ENCODE peak calls at places on chromosomes 7 and 10, in five cellular contexts. I, G, K, J and S are unnamed samples.
A peak's percentile ranks its signal among the peaks of the same experiment; 100 is the strongest.

GRCh38 chr7:128672927-128673517 is 930 bp downstream of the GARIN1A start:
- DNase-seq in J (no peak), G (peak; percentile 63), K (peak; percentile 24), I (no peak), S (no peak)

GRCh38 chr10:117253908-117254307 is 13.0 kb downstream of the SLC18A2 start:
- DNase-seq in G (no peak), J (no peak), I (no peak), K (no peak), S (no peak)

GRCh38 chr7:45098983-45099839 is 10.4 kb upstream of the NACAD start:
- DNase-seq in G (no peak), J (no peak), K (no peak), I (no peak), S (no peak)

GRCh38 chr7:23295401-23295697 is 3.8 kb upstream of the MALSU1 start:
- DNase-seq in I (no peak), J (no peak), K (no peak), G (no peak), S (no peak)

GRCh38 chr7:105389090-105389650 is 449 bp upstream of the SRPK2 start:
- DNase-seq in J (no peak), G (peak; percentile 77), K (peak; percentile 40), I (no peak), S (peak; percentile 56)

GRCh38 chr10:95841711-95842498 is 65.9 kb upstream of the CC2D2B start:
- DNase-seq in J (no peak), G (peak; percentile 69), I (peak; percentile 26), K (peak; percentile 66), S (peak; percentile 17)

GRCh38 chr7:101826081-101826835 is 8.8 kb downstream of the CUX1 start:
- DNase-seq in I (no peak), J (no peak), K (no peak), G (no peak), S (no peak)

GRCh38 chr10:97633921-97634320 is 621 bp upstream of the MORN4 start:
- DNase-seq in J (no peak), G (no peak), K (no peak), I (no peak), S (no peak)

GRCh38 chr10:73873843-73874215 is 526 bp downstream of the CAMK2G start:
- DNase-seq in K (no peak), I (peak; percentile 62), J (no peak), G (no peak), S (no peak)

GRCh38 chr7:54960517-54960916 is 58.3 kb upstream of the EGFR start:
- DNase-seq in J (no peak), I (no peak), K (peak; percentile 61), G (no peak), S (no peak)

GRCh38 chr10:25068152-25069058 is 52.0 kb downstream of the THNSL1 start:
- DNase-seq in I (no peak), J (no peak), G (no peak), K (peak; percentile 84), S (peak; percentile 75)

GRCh38 chr7:72435913-72436480 is 23.9 kb upstream of the CALN1 start:
- DNase-seq in K (no peak), G (no peak), J (no peak), I (no peak), S (no peak)

GRCh38 chr7:361680-362415 is 71.9 kb downstream of the FOXL3 start:
- DNase-seq in K (no peak), J (no peak), G (no peak), I (no peak), S (no peak)

GRCh38 chr7:139231513-139232376 is 708 bp downstream of the UBN2 start:
- DNase-seq in I (peak; percentile 66), J (peak; percentile 12), G (peak; percentile 62), K (peak; percentile 6), S (peak; percentile 32)

GRCh38 chr7:134625571-134625970 is 21.1 kb upstream of the BPGM start:
- DNase-seq in G (no peak), I (no peak), K (peak; percentile 93), J (no peak), S (peak; percentile 89)

GRCh38 chr7:155918720-155919399 is 106.6 kb upstream of the SHH start:
- DNase-seq in K (peak; percentile 95), I (no peak), J (no peak), G (no peak), S (peak; percentile 4)

GRCh38 chr10:2949948-2950354 is 117.4 kb upstream of the PFKP start:
- DNase-seq in I (peak; percentile 28), G (no peak), K (peak; percentile 28), J (no peak), S (peak; percentile 30)

GRCh38 chr10:615583-616152 is 73.8 kb downstream of the DIP2C start:
- DNase-seq in G (no peak), K (peak; percentile 98), J (no peak), I (no peak), S (peak; percentile 78)

GRCh38 chr7:85664341-85664740 is 477.5 kb upstream of the SEMA3D start:
- DNase-seq in G (no peak), I (no peak), J (no peak), K (no peak), S (no peak)

GRCh38 chr7:116779921-116780320 is 82.5 kb upstream of the CAPZA2 start:
- DNase-seq in J (no peak), G (no peak), K (no peak), I (no peak), S (no peak)

GRCh38 chr7:50621206-50621605 is 56.0 kb upstream of the DDC start:
- DNase-seq in I (no peak), K (no peak), J (no peak), G (no peak), S (no peak)

GRCh38 chr10:47060356-47060755 is 149.1 kb downstream of the PTPN20 start:
- DNase-seq in I (no peak), K (no peak), G (no peak), J (no peak), S (no peak)

GRCh38 chr10:3729397-3729796 is 55.6 kb downstream of the KLF6 start:
- DNase-seq in K (peak; percentile 20), J (no peak), G (no peak), I (no peak), S (peak; percentile 19)

GRCh38 chr10:129530486-129531065 is 63.5 kb downstream of the MGMT start:
- DNase-seq in I (no peak), G (no peak), J (no peak), K (no peak), S (no peak)

GRCh38 chr10:117345143-117345542 is 30.1 kb downstream of the PDZD8 start:
- DNase-seq in I (no peak), J (no peak), G (no peak), K (no peak), S (no peak)

GRCh38 chr10:33040436-33040835 is 82.4 kb upstream of the ITGB1 start:
- DNase-seq in K (no peak), I (no peak), G (no peak), J (no peak), S (no peak)

GRCh38 chr10:76352300-76352699 is 920.9 kb downstream of the LRMDA start:
- DNase-seq in G (no peak), J (no peak), K (peak; percentile 96), I (no peak), S (peak; percentile 92)

GRCh38 chr10:63901228-63901627 is 380.0 kb downstream of the REEP3 start:
- DNase-seq in J (no peak), I (no peak), G (no peak), K (no peak), S (no peak)

GRCh38 chr10:27745719-27746363 is at the start of gene MKX:
- DNase-seq in I (no peak), G (peak; percentile 81), K (peak; percentile 44), J (peak; percentile 49), S (peak; percentile 55)

GRCh38 chr10:123496336-123496735 is 169.8 kb upstream of the GPR26 start:
- DNase-seq in I (no peak), J (no peak), K (no peak), G (no peak), S (no peak)

GRCh38 chr10:114791768-114792167 is 29.8 kb upstream of the FHIP2A start:
- DNase-seq in K (no peak), I (no peak), J (no peak), G (no peak), S (no peak)

GRCh38 chr7:101238226-101239182 is 902 bp upstream of the CLDN15 start:
- DNase-seq in G (no peak), J (peak; percentile 36), I (no peak), K (no peak), S (no peak)

GRCh38 chr10:116768786-116769185 is 26.4 kb upstream of the HSPA12A start:
- DNase-seq in J (no peak), G (no peak), I (no peak), K (peak; percentile 24), S (no peak)

DNA sequence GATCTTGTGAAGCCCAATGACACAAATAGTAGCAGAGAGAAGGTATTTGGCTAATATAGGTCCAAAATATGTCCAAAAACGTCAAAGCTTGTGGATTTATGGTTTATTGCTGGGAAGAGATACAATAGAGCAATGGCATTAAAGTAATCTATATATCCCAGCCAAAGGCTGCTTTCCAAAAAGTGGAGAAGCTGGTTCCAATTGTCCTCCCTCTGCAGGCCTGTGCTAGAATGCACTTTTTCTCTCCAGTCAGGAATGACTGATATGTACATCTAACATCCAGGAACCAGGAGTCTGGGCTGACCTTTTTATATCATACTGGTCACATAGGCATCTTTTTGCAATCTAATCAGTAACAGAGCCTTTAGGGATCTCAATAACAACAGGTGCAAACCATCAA is 167.1 kb upstream of the FAM3C start:
- DNase-seq in G (no peak), K (no peak), J (no peak), I (no peak), S (no peak)
- TF ChIP-seq CTCF in G (peak; percentile 25), K (peak; percentile 9), J (peak; percentile 39), I (no peak), S (peak; percentile 56)

DNA sequence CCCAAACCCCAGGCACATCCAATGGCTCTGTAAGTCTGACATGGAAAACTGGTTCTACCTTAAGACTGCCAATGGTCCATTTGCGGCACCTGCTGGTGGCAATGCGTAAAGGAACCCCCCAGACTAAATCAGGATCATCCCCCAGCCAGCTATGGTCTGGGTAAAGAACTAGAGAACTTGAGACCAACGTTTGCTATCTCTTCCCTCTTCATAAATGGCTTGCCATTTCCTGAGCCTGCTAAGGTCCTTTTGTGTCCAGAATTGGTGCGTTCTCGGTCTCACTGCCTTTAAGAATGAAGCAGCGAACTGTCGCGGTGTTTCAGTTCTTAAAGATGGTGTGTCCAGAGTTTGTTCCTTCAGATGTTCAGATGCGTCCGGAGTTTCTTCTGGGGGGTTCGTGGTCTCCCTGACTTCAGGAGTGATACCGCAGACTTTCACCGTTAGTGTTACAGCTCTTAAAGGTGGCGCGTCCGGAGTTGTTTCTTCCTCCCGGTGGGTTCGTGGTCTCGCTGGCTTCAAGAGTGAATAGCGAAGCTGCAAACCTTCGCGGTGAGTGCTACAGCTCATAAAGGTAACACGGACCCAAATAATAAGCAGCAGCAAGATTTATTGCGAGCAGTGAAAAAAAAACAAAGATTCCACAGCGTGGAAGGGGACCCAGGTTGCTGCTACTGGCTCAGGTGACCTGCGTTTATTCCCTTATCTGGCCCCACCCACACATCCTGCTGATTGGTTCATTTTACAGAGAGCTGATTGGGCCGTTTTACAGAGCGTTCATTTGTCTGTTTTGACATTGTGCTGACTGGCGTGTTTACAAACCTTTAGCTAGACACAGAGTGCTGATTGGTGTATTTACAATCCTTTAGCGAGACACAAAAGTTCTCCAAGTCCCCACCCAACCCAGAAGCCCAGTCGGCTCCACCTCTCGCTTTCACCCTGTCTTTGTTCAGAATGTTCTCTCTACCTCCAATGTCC is 95.4 kb downstream of the ELMO1 start:
- DNase-seq in K (no peak), I (no peak), J (no peak), G (no peak), S (no peak)
- TF ChIP-seq CTCF in K (no peak), I (peak; percentile 86), J (no peak), G (no peak), S (no peak)

GRCh38 chr7:152872061-152872744 is 112.7 kb downstream of the ACTR3B start:
- DNase-seq in I (no peak), G (no peak), K (no peak), J (no peak), S (no peak)
- TF ChIP-seq CTCF in I (no peak), G (no peak), K (no peak), J (no peak), S (no peak)

GRCh38 chr10:70114902-70115301 is 17.7 kb downstream of the AIFM2 start:
- DNase-seq in G (no peak), J (no peak), K (no peak), I (no peak), S (no peak)
- TF ChIP-seq CTCF in G (no peak), J (no peak), K (no peak), I (no peak), S (no peak)